ENCODE peak calls at places on chromosomes 6 and 20, in seven cellular contexts. F, K, T, I, G, C and M are unnamed samples.

GRCh38 chr6:36387440-36388303 is at the start of gene ETV7:
- DNase-seq in F (no peak), K (no peak), T (peak), I (peak), G (peak), C (no peak), M (no peak)

GRCh38 chr20:967796-968742 is 34.0 kb downstream of the RSPO4 start:
- DNase-seq in F (peak), K (no peak), T (no peak), I (peak), G (peak), C (no peak), M (no peak)

GRCh38 chr20:17835240-17835940 is 133.2 kb downstream of the SNX5 start:
- DNase-seq in F (peak), K (no peak), T (peak), I (no peak), G (no peak), C (peak), M (no peak)

GRCh38 chr20:10763117-10763516 is 89.3 kb upstream of the JAG1 start:
- DNase-seq in F (no peak), K (no peak), T (no peak), I (peak), G (no peak), C (no peak), M (no peak)

GRCh38 chr20:14991023-14991422 is 653.6 kb upstream of the FLRT3 start:
- DNase-seq in F (no peak), K (no peak), T (no peak), I (no peak), G (no peak), C (no peak), M (no peak)

GRCh38 chr6:131840936-131841583 is 33.2 kb downstream of the ENPP1 start:
- DNase-seq in F (no peak), K (no peak), T (no peak), I (no peak), G (no peak), C (no peak), M (no peak)

GRCh38 chr20:34709044-34709835 is 5.1 kb downstream of the TP53INP2 start:
- DNase-seq in F (peak), K (peak), T (peak), I (peak), G (peak), C (no peak), M (peak)

GRCh38 chr6:156953125-156953477 is 175.9 kb downstream of the ARID1B start:
- DNase-seq in F (no peak), K (no peak), T (no peak), I (no peak), G (no peak), C (no peak), M (no peak)

GRCh38 chr6:87407531-87407895 is 259 bp upstream of the CFAP206 start:
- DNase-seq in F (peak), K (no peak), T (no peak), I (no peak), G (peak), C (no peak), M (no peak)

GRCh38 chr6:63066053-63066704 is 145.1 kb upstream of the FKBP1C start:
- DNase-seq in F (peak), K (no peak), T (no peak), I (peak), G (no peak), C (no peak), M (no peak)

GRCh38 chr6:105072799-105073199 is 107.0 kb downstream of the POPDC3 start:
- DNase-seq in F (no peak), K (no peak), T (no peak), I (no peak), G (no peak), C (no peak), M (no peak)

GRCh38 chr20:38649275-38649891 is 47.8 kb downstream of the ARHGAP40 start:
- DNase-seq in F (no peak), K (peak), T (no peak), I (peak), G (peak), C (no peak), M (peak)

GRCh38 chr6:33613794-33614166 is 7.3 kb upstream of the ITPR3 start:
- DNase-seq in F (no peak), K (no peak), T (no peak), I (no peak), G (peak), C (peak), M (no peak)

GRCh38 chr6:157667211-157668033 is 155.6 kb upstream of the SNX9 start:
- DNase-seq in F (peak), K (peak), T (peak), I (peak), G (peak), C (peak), M (peak)

GRCh38 chr6:150286919-150287318 is 81.9 kb upstream of the IYD start:
- DNase-seq in F (no peak), K (no peak), T (no peak), I (no peak), G (no peak), C (no peak), M (no peak)

GRCh38 chr20:41632896-41633295 is 14.7 kb upstream of the CHD6 start:
- DNase-seq in F (no peak), K (no peak), T (no peak), I (no peak), G (no peak), C (no peak), M (no peak)

GRCh38 chr20:53162251-53162835 is 190.2 kb downstream of the TSHZ2 start:
- DNase-seq in F (peak), K (no peak), T (peak), I (peak), G (peak), C (peak), M (peak)

GRCh38 chr6:13787146-13787545 is 27.2 kb downstream of the MCUR1 start:
- DNase-seq in F (no peak), K (no peak), T (no peak), I (no peak), G (no peak), C (no peak), M (no peak)

GRCh38 chr6:149859368-149859767 is 4.8 kb downstream of the LRP11 start:
- DNase-seq in F (no peak), K (no peak), T (no peak), I (no peak), G (no peak), C (no peak), M (no peak)

GRCh38 chr20:1094706-1095220 is 23.6 kb upstream of the PSMF1 start:
- DNase-seq in F (no peak), K (no peak), T (no peak), I (no peak), G (no peak), C (no peak), M (no peak)

GRCh38 chr6:6057442-6058053 is 50.8 kb upstream of the NRN1 start:
- DNase-seq in F (peak), K (no peak), T (no peak), I (peak), G (peak), C (peak), M (no peak)

GRCh38 chr20:62161347-62161746 is 17.8 kb downstream of the SS18L1 start:
- DNase-seq in F (no peak), K (peak), T (no peak), I (no peak), G (peak), C (no peak), M (no peak)

GRCh38 chr6:47780510-47781356 is 1.1 kb upstream of the OPN5 start:
- DNase-seq in F (peak), K (peak), T (no peak), I (peak), G (peak), C (peak), M (no peak)

GRCh38 chr6:37061157-37061804 is 55.8 kb downstream of the FGD2 start:
- DNase-seq in F (no peak), K (no peak), T (no peak), I (no peak), G (no peak), C (no peak), M (no peak)

GRCh38 chr6:13446371-13446770 is 41.0 kb downstream of the GFOD1 start:
- DNase-seq in F (no peak), K (peak), T (no peak), I (no peak), G (no peak), C (no peak), M (no peak)

GRCh38 chr20:19336601-19337000 is 124.2 kb downstream of the SLC24A3 start:
- DNase-seq in F (no peak), K (no peak), T (no peak), I (no peak), G (no peak), C (no peak), M (no peak)

GRCh38 chr20:45963059-45964011 is 8.7 kb downstream of the ZNF335 start:
- DNase-seq in F (no peak), K (no peak), T (no peak), I (peak), G (peak), C (no peak), M (no peak)

DNA sequence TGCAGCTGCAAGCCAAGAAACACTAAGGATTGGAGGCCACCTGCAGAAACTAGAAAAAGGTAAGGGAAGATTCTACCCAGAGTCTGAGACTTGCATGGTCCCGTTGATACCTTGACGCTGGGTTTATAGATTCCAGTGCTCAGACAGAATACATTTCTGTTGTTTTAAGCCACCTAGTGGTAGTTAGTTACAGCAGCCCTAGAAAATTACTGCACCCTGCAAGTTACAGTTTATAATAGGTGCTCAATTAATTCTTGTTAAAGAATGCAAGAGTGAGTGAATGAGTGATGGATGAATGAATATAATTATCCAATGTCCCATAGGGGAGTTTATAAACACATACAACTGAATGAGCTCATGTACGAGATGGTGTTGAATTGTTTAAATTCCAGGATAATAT is 453.1 kb upstream of the SLC35B3 start:
- DNase-seq in F (peak), K (no peak), T (no peak), I (peak), G (no peak), C (no peak), M (no peak)
- TF ChIP-seq CTCF in F (peak), K (peak), T (no peak), I (peak), G (no peak), C (no peak), M (peak)

GRCh38 chr6:24492475-24492874 is 2.3 kb upstream of the ALDH5A1 start:
- DNase-seq in F (no peak), K (no peak), T (no peak), I (peak), G (peak), C (no peak), M (peak)
- TF ChIP-seq CTCF in F (peak), K (no peak), T (no peak), I (peak), G (no peak), C (peak), M (no peak)

GRCh38 chr6:40573221-40573620 is 13.9 kb downstream of the LRFN2 start:
- DNase-seq in F (no peak), K (no peak), T (no peak), I (peak), G (no peak), C (no peak), M (no peak)

GRCh38 chr6:40582892-40583291 is 4.3 kb downstream of the LRFN2 start:
- DNase-seq in F (no peak), K (peak), T (no peak), I (no peak), G (no peak), C (no peak), M (no peak)

GRCh38 chr6:40579101-40579500 is 8.1 kb downstream of the LRFN2 start:
- DNase-seq in F (no peak), K (no peak), T (no peak), I (no peak), G (no peak), C (no peak), M (no peak)

DNA sequence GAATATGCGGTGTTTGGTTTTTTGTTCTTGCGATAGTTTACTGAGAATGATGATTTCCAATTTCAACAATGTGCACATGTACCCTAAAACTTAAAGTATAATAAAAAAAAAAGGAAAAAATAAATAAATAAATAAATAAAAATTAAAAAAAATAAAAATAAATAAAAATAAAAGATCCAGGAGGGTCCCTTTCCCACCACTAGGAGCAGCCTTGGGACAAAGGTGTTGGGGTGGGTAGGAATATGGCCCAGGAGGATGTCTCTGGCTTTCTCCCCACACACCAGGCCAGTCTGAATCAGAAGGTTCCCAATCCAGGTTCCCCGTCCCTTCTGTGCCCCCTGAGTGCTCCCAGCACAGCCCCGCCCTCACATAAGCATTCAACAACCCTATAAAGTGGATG is 9.5 kb downstream of the LRFN2 start:
- DNase-seq in F (no peak), K (no peak), T (no peak), I (no peak), G (no peak), C (no peak), M (no peak)
- TF ChIP-seq CTCF in F (no peak), K (no peak), T (no peak), I (no peak), G (no peak), C (no peak), M (peak)

DNA sequence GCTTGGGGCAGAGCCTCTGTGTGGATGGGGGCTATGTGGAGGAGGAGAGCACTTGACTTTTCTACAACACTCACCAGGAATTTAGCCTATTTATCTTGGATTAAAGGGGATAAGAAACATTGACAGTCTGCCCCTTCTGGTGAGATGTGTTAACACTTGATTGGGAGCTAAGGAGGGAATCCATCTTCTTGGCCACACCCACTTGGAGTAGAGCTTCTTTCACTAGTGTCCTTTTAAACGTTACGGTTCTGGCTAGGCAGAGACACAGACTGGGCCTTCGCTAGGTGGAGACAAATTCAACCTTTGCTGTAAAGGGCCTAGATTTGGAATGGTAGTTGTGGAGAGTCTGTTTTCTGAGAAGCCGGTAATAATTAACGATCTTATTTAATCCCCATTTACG is 15.5 kb upstream of the TPBG start:
- DNase-seq in F (no peak), K (no peak), T (no peak), I (no peak), G (no peak), C (no peak), M (no peak)
- TF ChIP-seq CTCF in F (peak), K (no peak), T (no peak), I (no peak), G (no peak), C (no peak), M (no peak)

GRCh38 chr6:76438768-76439167 is 366.3 kb upstream of the IMPG1 start:
- DNase-seq in F (no peak), K (no peak), T (no peak), I (no peak), G (no peak), C (no peak), M (no peak)
- TF ChIP-seq CTCF in F (no peak), K (no peak), T (no peak), I (no peak), G (no peak), C (no peak), M (no peak)

GRCh38 chr6:10268111-10268510 is 146.8 kb downstream of the TFAP2A start:
- DNase-seq in F (no peak), K (no peak), T (no peak), I (no peak), G (no peak), C (no peak), M (no peak)

GRCh38 chr6:10268661-10269060 is 146.2 kb downstream of the TFAP2A start:
- DNase-seq in F (no peak), K (no peak), T (no peak), I (no peak), G (no peak), C (no peak), M (no peak)

GRCh38 chr6:10271982-10272381 is 142.9 kb downstream of the TFAP2A start:
- DNase-seq in F (no peak), K (no peak), T (no peak), I (no peak), G (no peak), C (no peak), M (no peak)

GRCh38 chr6:10272591-10272990 is 142.3 kb downstream of the TFAP2A start:
- DNase-seq in F (no peak), K (no peak), T (no peak), I (no peak), G (no peak), C (no peak), M (no peak)

DNA sequence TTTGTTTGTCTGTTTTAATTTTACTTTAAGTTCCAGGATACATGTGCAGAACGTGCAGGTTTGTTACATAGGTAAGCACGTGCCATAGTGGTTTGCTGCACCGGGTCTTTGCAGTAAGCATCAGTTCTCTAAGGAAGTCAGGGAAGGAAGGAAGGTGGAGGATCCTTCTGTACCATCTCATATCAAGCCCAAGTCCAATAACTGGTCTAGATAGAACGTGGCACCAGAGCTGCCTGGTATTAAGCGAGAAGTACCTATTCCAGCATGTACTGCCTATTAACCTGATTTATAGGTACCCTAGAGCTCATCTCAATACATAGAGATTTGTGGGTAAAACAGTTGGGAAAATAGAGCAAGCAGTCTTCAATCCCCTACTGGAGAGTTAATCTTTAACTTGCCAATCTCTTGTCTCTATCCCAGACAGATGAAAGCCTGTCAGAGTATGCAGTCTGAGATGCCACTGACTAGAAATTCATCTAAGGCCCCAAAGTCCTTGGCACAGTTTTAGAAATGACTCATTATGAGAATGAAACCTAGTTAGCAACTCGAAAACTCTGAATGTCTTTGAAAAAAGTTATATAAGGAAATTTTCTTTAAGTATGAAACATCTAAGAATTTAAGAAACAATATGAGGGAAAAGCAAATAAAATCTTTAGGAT is 144.9 kb downstream of the TFAP2A start:
- DNase-seq in F (no peak), K (no peak), T (no peak), I (peak), G (no peak), C (no peak), M (no peak)
- TF ChIP-seq CTCF in F (no peak), K (no peak), T (no peak), I (no peak), G (no peak), C (no peak), M (no peak)

DNA sequence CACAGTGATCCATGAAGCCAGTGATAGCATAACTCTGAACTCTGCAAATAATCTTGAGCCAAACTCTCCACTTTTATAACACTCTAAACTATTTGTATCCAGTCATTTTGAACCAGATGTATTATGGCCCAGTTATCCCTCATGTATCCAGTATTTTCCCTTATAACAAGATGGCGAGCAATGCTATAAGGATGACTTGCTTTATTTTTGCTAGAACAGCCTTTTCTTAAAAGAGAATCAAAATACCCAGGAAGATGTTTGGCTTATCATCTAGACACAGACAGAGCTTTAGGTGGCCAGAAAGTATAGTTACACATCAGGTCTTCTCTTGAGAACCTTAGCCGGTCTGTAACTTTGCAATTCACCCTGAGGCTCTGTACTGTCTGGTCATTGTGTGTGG is 81.0 kb downstream of the DOK5 start:
- DNase-seq in F (no peak), K (no peak), T (no peak), I (no peak), G (no peak), C (no peak), M (no peak)
- TF ChIP-seq CTCF in F (no peak), K (no peak), T (no peak), I (no peak), G (no peak), C (no peak), M (no peak)

DNA sequence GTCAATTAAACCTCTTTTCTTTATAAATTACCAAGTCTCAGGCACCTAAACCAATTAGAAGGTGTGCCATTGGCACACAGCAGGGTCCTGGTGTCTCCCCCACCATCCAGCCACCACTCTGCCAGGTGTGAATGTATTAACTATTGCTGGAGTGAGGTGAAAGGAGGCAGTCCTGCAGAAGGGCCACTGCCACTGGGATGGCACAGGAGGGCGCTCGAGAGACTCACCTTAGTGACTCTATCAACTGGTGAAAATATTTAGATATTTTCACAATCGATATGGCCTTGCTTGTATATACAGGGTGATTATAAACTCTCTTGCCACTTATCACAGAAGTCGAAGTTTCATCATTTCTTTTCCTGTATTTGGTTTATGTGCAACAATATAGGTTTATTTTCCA is 145.6 kb upstream of the ESR1 start:
- DNase-seq in F (peak), K (peak), T (no peak), I (peak), G (no peak), C (no peak), M (no peak)
- TF ChIP-seq CTCF in F (peak), K (peak), T (no peak), I (peak), G (no peak), C (peak), M (no peak)

DNA sequence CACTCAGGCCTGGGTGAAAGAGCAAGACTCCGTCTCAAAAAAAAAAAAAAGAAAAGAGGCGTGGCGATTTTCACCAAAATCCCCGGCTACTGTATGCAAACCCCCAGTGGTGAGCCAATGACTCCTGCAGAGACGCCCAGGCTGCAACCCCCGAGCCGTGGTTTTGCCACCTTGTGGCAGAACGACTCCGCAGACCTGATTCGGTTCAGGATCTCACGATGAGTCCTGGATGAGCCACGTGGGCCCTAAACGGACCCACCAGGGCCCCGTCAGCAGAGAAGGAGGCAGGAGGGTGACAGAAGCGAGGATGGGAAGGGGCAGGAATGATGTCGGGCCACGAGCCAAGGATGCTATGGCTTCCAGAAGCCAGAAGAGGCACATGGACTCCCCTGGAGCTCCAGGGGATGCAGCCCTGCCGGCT is 42.5 kb downstream of the SLC2A4RG start:
- DNase-seq in F (peak), K (no peak), T (no peak), I (peak), G (no peak), C (no peak), M (no peak)
- TF ChIP-seq CTCF in F (peak), K (no peak), T (no peak), I (peak), G (no peak), C (no peak), M (no peak)